ENCODE peak calls at places on chromosomes 1 and 21, in six cellular contexts. P, N, F, M, L and J are unnamed samples.

GRCh38 chr1:67717876-67718275 is 32.9 kb downstream of the GADD45A start:
- DNase-seq in M (no peak), L (no peak), P (no peak), F (no peak), N (no peak), J (no peak)

GRCh38 chr21:39620856-39621255 is 8.1 kb downstream of the B3GALT5 start:
- DNase-seq in M (no peak), N (no peak), P (no peak), L (no peak), F (no peak), J (no peak)

GRCh38 chr1:240190881-240191385 is 99.2 kb downstream of the FMN2 start:
- DNase-seq in P (no peak), N (peak), M (no peak), L (no peak), F (peak), J (no peak)

GRCh38 chr21:42493109-42494060 is 2.6 kb downstream of the RSPH1 start:
- DNase-seq in F (peak), P (no peak), M (no peak), L (no peak), N (peak), J (no peak)

GRCh38 chr1:68107771-68108170 is 57.3 kb upstream of the DIRAS3 start:
- DNase-seq in F (no peak), N (no peak), M (no peak), P (no peak), L (no peak), J (no peak)

GRCh38 chr1:21278208-21278861 is 11.9 kb downstream of the ECE1 start:
- DNase-seq in F (no peak), L (no peak), M (no peak), N (no peak), P (peak), J (no peak)

GRCh38 chr1:6456800-6457466 is 9.0 kb downstream of the TNFRSF25 start:
- DNase-seq in M (no peak), P (no peak), N (no peak), L (no peak), F (peak), J (no peak)

GRCh38 chr1:30815556-30815955 is 58.0 kb upstream of the LAPTM5 start:
- DNase-seq in N (no peak), L (no peak), F (no peak), P (no peak), M (no peak), J (no peak)

GRCh38 chr1:166902279-166902678 is 26.2 kb upstream of the TADA1 start:
- DNase-seq in L (no peak), F (no peak), M (no peak), P (no peak), N (no peak), J (no peak)

GRCh38 chr1:98086796-98087195 is 166.0 kb upstream of the DPYD start:
- DNase-seq in N (peak), M (no peak), L (no peak), P (no peak), F (peak), J (peak)

GRCh38 chr1:222369148-222369547 is 178.8 kb downstream of the HHIPL2 start:
- DNase-seq in L (no peak), N (no peak), P (no peak), F (no peak), M (no peak), J (no peak)

GRCh38 chr1:234781241-234782056 is 171.5 kb upstream of the IRF2BP2 start:
- DNase-seq in L (no peak), F (peak), P (no peak), M (no peak), N (peak), J (no peak)
- TF ChIP-seq CTCF in L (no peak), F (peak), P (no peak), M (no peak), N (peak), J (peak)

GRCh38 chr1:178864326-178864725 is 6.6 kb downstream of the ANGPTL1 start:
- DNase-seq in P (no peak), L (no peak), N (peak), M (no peak), F (no peak), J (no peak)

GRCh38 chr1:178868700-178869099 is 2.2 kb downstream of the ANGPTL1 start:
- DNase-seq in M (no peak), F (no peak), P (no peak), N (no peak), L (no peak), J (no peak)

GRCh38 chr1:178862416-178862815 is 8.5 kb downstream of the ANGPTL1 start:
- DNase-seq in L (no peak), M (no peak), P (no peak), F (no peak), N (no peak), J (no peak)

GRCh38 chr1:178867670-178868069 is 3.2 kb downstream of the ANGPTL1 start:
- DNase-seq in F (no peak), L (no peak), P (no peak), N (no peak), M (no peak), J (no peak)

GRCh38 chr1:178862864-178863263 is 8.0 kb downstream of the ANGPTL1 start:
- DNase-seq in M (no peak), N (no peak), P (no peak), L (no peak), F (no peak), J (no peak)
- H3K4me3 ChIP-seq in M (no peak), N (no peak), P (no peak), L (no peak), F (no peak), J (no peak)

GRCh38 chr1:200302893-200303250 is 107.0 kb downstream of the ZNF281 start:
- DNase-seq in L (peak), N (peak), P (no peak), M (no peak), F (peak), J (no peak)

GRCh38 chr1:200304146-200304545 is 105.7 kb downstream of the ZNF281 start:
- DNase-seq in N (no peak), L (no peak), M (no peak), F (no peak), P (no peak), J (no peak)

GRCh38 chr1:200299571-200299970 is 110.3 kb downstream of the ZNF281 start:
- DNase-seq in N (no peak), M (no peak), L (no peak), P (no peak), F (no peak), J (no peak)

GRCh38 chr1:200301152-200301551 is 108.7 kb downstream of the ZNF281 start:
- DNase-seq in M (no peak), F (no peak), N (no peak), L (no peak), P (no peak), J (no peak)

GRCh38 chr1:200302192-200302892 is 107.5 kb downstream of the ZNF281 start:
- DNase-seq in L (no peak), F (peak), P (peak), M (peak), N (peak), J (no peak)
- TF ChIP-seq CTCF in L (peak), F (peak), P (no peak), M (no peak), N (no peak), J (no peak)

GRCh38 chr1:2024451-2024850 is 5.3 kb downstream of the GABRD start:
- DNase-seq in L (no peak), M (no peak), N (no peak), P (no peak), F (no peak), J (no peak)

GRCh38 chr1:2023187-2023586 is 4.0 kb downstream of the GABRD start:
- DNase-seq in P (no peak), M (no peak), N (no peak), F (no peak), L (no peak), J (no peak)

GRCh38 chr1:2025491-2025981 is 6.4 kb downstream of the GABRD start:
- DNase-seq in F (no peak), L (no peak), N (no peak), M (no peak), P (peak), J (no peak)

GRCh38 chr1:2022063-2022770 is 3.1 kb downstream of the GABRD start:
- DNase-seq in M (no peak), P (no peak), L (no peak), N (no peak), F (no peak), J (no peak)

GRCh38 chr1:2024887-2025286 is 5.7 kb downstream of the GABRD start:
- DNase-seq in P (no peak), M (no peak), N (no peak), F (no peak), L (no peak), J (no peak)
- H3K4me3 ChIP-seq in P (no peak), M (no peak), N (no peak), F (no peak), L (no peak), J (no peak)